ENCODE peak calls at places on chromosome 12, in seven cellular contexts. X is stimulated activated CD8-positive, alpha-beta memory T cell treated with anti-CD3 and anti-CD28 coated beads, Interleukin-15, amount 100 ng/mL, for 24 hours; D is mucosa of gallbladder; L is brain microvascular endothelial cell; J is cardiac muscle cell; C is psoas muscle; A is CD4-positive, alpha-beta T cell. E is an unnamed sample.

GRCh38 chr12:70028918-70029317 is 203.9 kb downstream of the MYRFL start:
- DNase-seq in C (no peak), X (no peak), L (no peak), J (peak; percentile 12), A (no peak), D (no peak), E (no peak)

GRCh38 chr12:49019435-49020317 is 1.1 kb upstream of the PRKAG1 start:
- DNase-seq in D (no peak), A (no peak), X (no peak), C (peak; percentile 49), L (peak; percentile 40), J (peak; percentile 40), E (no peak)

GRCh38 chr12:50174971-50175715 is 8.0 kb upstream of the CERS5 start:
- DNase-seq in A (no peak), J (peak; percentile 78), L (no peak), D (no peak), C (no peak), X (no peak), E (no peak)

GRCh38 chr12:90909069-90909676 is 45.8 kb downstream of the CCER1 start:
- DNase-seq in X (no peak), D (peak; percentile 14), L (peak; percentile 68), A (no peak), J (peak; percentile 73), C (no peak), E (no peak)

GRCh38 chr12:49507139-49507538 is 31.7 kb upstream of the KCNH3 start:
- DNase-seq in L (peak; percentile 96), J (no peak), A (no peak), X (no peak), C (no peak), D (no peak), E (no peak)

GRCh38 chr12:26987634-26988424 is 26.4 kb downstream of the TM7SF3 start:
- DNase-seq in J (no peak), A (no peak), D (no peak), C (no peak), X (no peak), L (no peak), E (no peak)

GRCh38 chr12:69497308-69498026 is 27.3 kb downstream of the FRS2 start:
- DNase-seq in X (no peak), L (no peak), C (no peak), D (no peak), A (no peak), J (no peak), E (no peak)

GRCh38 chr12:59322473-59322872 is 273.4 kb upstream of the SLC16A7 start:
- DNase-seq in L (no peak), X (no peak), J (no peak), C (no peak), D (no peak), A (no peak), E (peak; percentile 27)

GRCh38 chr12:49658276-49658675 is 34.9 kb downstream of the PRPF40B start:
- DNase-seq in C (no peak), J (no peak), A (no peak), D (no peak), X (no peak), L (no peak), E (no peak)

GRCh38 chr12:122024132-122024785 is 2.6 kb downstream of the BCL7A start:
- DNase-seq in C (no peak), J (no peak), D (no peak), X (no peak), A (no peak), L (no peak), E (no peak)

GRCh38 chr12:129886541-129886940 is 17.3 kb downstream of the TMEM132D start:
- DNase-seq in C (no peak), L (no peak), X (no peak), J (no peak), D (no peak), A (no peak), E (no peak)

GRCh38 chr12:26369588-26369987 is 174.2 kb downstream of the SSPN start:
- DNase-seq in X (no peak), C (no peak), L (peak; percentile 86), J (no peak), A (no peak), D (no peak), E (no peak)

GRCh38 chr12:20985399-20985798 is 145.6 kb upstream of the SLCO1B1 start:
- DNase-seq in D (no peak), X (no peak), A (no peak), J (no peak), L (no peak), C (no peak), E (no peak)

GRCh38 chr12:114780746-114781399 is 96.9 kb upstream of the TBX3 start:
- DNase-seq in X (no peak), A (no peak), D (no peak), L (no peak), C (no peak), J (no peak), E (no peak)

GRCh38 chr12:32533971-32534590 is 134.7 kb downstream of the FGD4 start:
- DNase-seq in D (peak; percentile 82), A (no peak), X (no peak), C (peak; percentile 79), L (peak; percentile 96), J (peak; percentile 67), E (peak; percentile 49)

GRCh38 chr12:62709321-62709720 is 225.6 kb downstream of the PPM1H start:
- DNase-seq in L (no peak), J (no peak), C (no peak), X (no peak), D (no peak), A (no peak), E (peak; percentile 40)

GRCh38 chr12:93727911-93728310 is 50.7 kb downstream of the CRADD start:
- DNase-seq in A (no peak), D (no peak), X (no peak), C (no peak), L (no peak), J (no peak), E (no peak)

GRCh38 chr12:32494676-32495075 is 95.3 kb downstream of the FGD4 start:
- DNase-seq in J (no peak), D (no peak), L (no peak), C (no peak), X (no peak), A (no peak), E (no peak)

GRCh38 chr12:122975790-122976647 is 975 bp downstream of the OGFOD2 start:
- DNase-seq in X (no peak), A (no peak), D (no peak), C (no peak), L (no peak), J (peak; percentile 40), E (no peak)

GRCh38 chr12:110846615-110847566 is at the start of gene CCDC63:
- DNase-seq in D (peak; percentile 38), L (peak; percentile 16), A (no peak), X (no peak), C (peak; percentile 71), J (peak; percentile 85), E (peak; percentile 81)

GRCh38 chr12:23628836-23629235 is 320.6 kb downstream of the SOX5 start:
- DNase-seq in A (no peak), C (no peak), J (no peak), X (no peak), D (no peak), L (no peak), E (no peak)

GRCh38 chr12:47812797-47813490 is 6.8 kb downstream of the HDAC7 start:
- DNase-seq in X (peak; percentile 73), C (peak; percentile 95), J (peak; percentile 94), L (peak; percentile 78), A (peak; percentile 86), D (peak; percentile 80), E (peak; percentile 92)

GRCh38 chr12:50732591-50732990 is 31.3 kb upstream of the ATF1 start:
- DNase-seq in C (no peak), X (no peak), D (no peak), A (no peak), L (peak; percentile 89), J (no peak), E (no peak)

GRCh38 chr12:65308001-65308400 is 29.5 kb downstream of the MSRB3 start:
- DNase-seq in J (no peak), L (no peak), D (no peak), A (no peak), X (no peak), C (no peak), E (no peak)

GRCh38 chr12:74449872-74450271 is 87.8 kb upstream of the ATXN7L3B start:
- DNase-seq in C (no peak), J (no peak), X (no peak), D (no peak), L (peak; percentile 3), A (no peak), E (no peak)

E was measured in left ventricle myocardium superior.